ENCODE peak calls at places on chromosomes 16 and 17, in four cellular contexts. S is K562, G is HepG2, B is GM12878. O is an unnamed sample.

GRCh38 chr17:64073771-64074703 is 53.6 kb upstream of the ICAM2 start:
- DNase-seq in S (no peak), G (no peak), B (peak), O (no peak)

GRCh38 chr16:3780570-3780969 is 63.2 kb upstream of the TRAP1 start:
- DNase-seq in S (no peak), G (no peak), B (no peak), O (no peak)

GRCh38 chr17:41547378-41547841 is 19.3 kb upstream of the KRT19 start:
- DNase-seq in S (no peak), G (no peak), B (no peak), O (no peak)

GRCh38 chr17:39239640-39240314 is 14.0 kb upstream of the STAC2 start:
- DNase-seq in S (peak), G (peak), B (no peak), O (peak)

GRCh38 chr17:50956750-50957523 is 90.8 kb upstream of the TOB1 start:
- DNase-seq in S (peak), G (peak), B (no peak), O (peak)

GRCh38 chr16:17246577-17246885 is 224.2 kb downstream of the XYLT1 start:
- DNase-seq in S (no peak), G (no peak), B (no peak), O (no peak)

GRCh38 chr16:75477680-75478473 is 13.4 kb upstream of the TMEM170A start:
- DNase-seq in S (no peak), G (no peak), B (no peak), O (no peak)

GRCh38 chr16:23254338-23254737 is 47.8 kb upstream of the SCNN1B start:
- DNase-seq in S (no peak), G (no peak), B (no peak), O (no peak)

GRCh38 chr16:31145398-31145990 is 4.4 kb downstream of the PRSS36 start:
- DNase-seq in S (no peak), G (peak), B (no peak), O (no peak)

GRCh38 chr16:89564476-89565255 is 4.2 kb downstream of the RPL13 start:
- DNase-seq in S (no peak), G (peak), B (no peak), O (peak)

GRCh38 chr17:79306688-79307323 is 232.2 kb downstream of the ENGASE start:
- DNase-seq in S (no peak), G (no peak), B (no peak), O (no peak)

GRCh38 chr17:57092171-57092570 is 7.1 kb downstream of the AKAP1 start:
- DNase-seq in S (no peak), G (no peak), B (no peak), O (no peak)

GRCh38 chr16:66406534-66407368 is 20.3 kb upstream of the BEAN1 start:
- DNase-seq in S (peak), G (peak), B (no peak), O (peak)

GRCh38 chr17:52143536-52143935 is 15.0 kb downstream of the CA10 start:
- DNase-seq in S (no peak), G (no peak), B (no peak), O (no peak)

GRCh38 chr17:82440991-82441627 is 9.4 kb downstream of the CYBC1 start:
- DNase-seq in S (no peak), G (no peak), B (no peak), O (no peak)

GRCh38 chr17:73827627-73828241 is 183.5 kb upstream of the SDK2 start:
- DNase-seq in S (no peak), G (peak), B (no peak), O (peak)

GRCh38 chr16:26963109-26963508 is 103.6 kb upstream of the C16orf82 start:
- DNase-seq in S (peak), G (peak), B (no peak), O (peak)

GRCh38 chr17:36931697-36932382 is 5.4 kb upstream of the LHX1 start:
- DNase-seq in S (no peak), G (no peak), B (no peak), O (no peak)

GRCh38 chr16:79525132-79525531 is 75.4 kb downstream of the MAF start:
- DNase-seq in S (no peak), G (no peak), B (no peak), O (no peak)

GRCh38 chr17:38344127-38344745 is 480 bp upstream of the GPR179 start:
- DNase-seq in S (no peak), G (no peak), B (no peak), O (no peak)

GRCh38 chr17:36674278-36674650 is 72.9 kb downstream of the MRM1 start:
- DNase-seq in S (no peak), G (no peak), B (no peak), O (no peak)

GRCh38 chr16:49503242-49504022 is 129.8 kb downstream of the C16orf78 start:
- DNase-seq in S (no peak), G (no peak), B (no peak), O (no peak)

GRCh38 chr16:48829911-48830310 is 219.9 kb upstream of the N4BP1 start:
- DNase-seq in S (no peak), G (no peak), B (no peak), O (no peak)

GRCh38 chr16:58267524-58268243 is 27.1 kb downstream of the PRSS54 start:
- DNase-seq in S (no peak), G (no peak), B (no peak), O (no peak)

GRCh38 chr16:10871157-10871991 is 5.6 kb upstream of the CIITA start:
- DNase-seq in S (no peak), G (peak), B (peak), O (no peak)

GRCh38 chr16:1425616-1426370 is 5.1 kb upstream of the PERCC1 start:
- DNase-seq in S (no peak), G (no peak), B (no peak), O (no peak)

GRCh38 chr16:70740919-70741778 is 55.3 kb upstream of the MTSS2 start:
- DNase-seq in S (no peak), G (no peak), B (no peak), O (no peak)

GRCh38 chr17:39123627-39124026 is 27.8 kb downstream of the PLXDC1 start:
- DNase-seq in S (no peak), G (no peak), B (no peak), O (no peak)

GRCh38 chr16:56774009-56774408 is 44.1 kb downstream of the NUP93 start:
- DNase-seq in S (no peak), G (no peak), B (no peak), O (no peak)

DNA sequence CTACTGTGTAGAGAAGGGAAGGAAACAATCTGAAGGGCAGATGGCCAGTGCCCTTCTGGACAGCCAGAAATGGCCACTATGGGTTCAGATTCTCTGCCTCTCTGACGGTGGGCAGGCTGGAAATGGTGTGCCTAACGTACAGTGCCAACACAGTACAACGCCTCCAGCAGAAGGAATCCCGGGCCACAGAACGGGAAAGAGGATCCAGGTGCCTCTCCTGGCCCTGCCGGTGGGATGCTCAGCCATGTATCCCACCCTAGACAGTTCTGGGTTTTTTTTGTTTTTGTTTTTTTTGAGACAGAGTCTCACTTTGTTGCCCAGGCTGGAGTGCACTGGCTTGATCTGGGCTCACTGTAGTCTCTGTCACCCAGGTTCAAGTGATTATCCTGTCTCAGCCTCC is 71.5 kb downstream of the SLC5A11 start:
- DNase-seq in S (no peak), G (no peak), B (no peak), O (no peak)
- TF ChIP-seq CBX5 in S (no peak), G (no peak), B (no peak), O (no peak)

GRCh38 chr16:68377221-68377620 is 66.4 kb downstream of the PRMT7 start:
- DNase-seq in S (no peak), G (no peak), B (no peak), O (no peak)

GRCh38 chr16:68374251-68374805 is 63.5 kb downstream of the PRMT7 start:
- DNase-seq in S (no peak), G (no peak), B (no peak), O (no peak)

GRCh38 chr16:68376590-68376989 is 65.8 kb downstream of the PRMT7 start:
- DNase-seq in S (no peak), G (no peak), B (no peak), O (no peak)

GRCh38 chr16:68374961-68375660 is 64.3 kb downstream of the PRMT7 start:
- DNase-seq in S (no peak), G (no peak), B (no peak), O (no peak)

DNA sequence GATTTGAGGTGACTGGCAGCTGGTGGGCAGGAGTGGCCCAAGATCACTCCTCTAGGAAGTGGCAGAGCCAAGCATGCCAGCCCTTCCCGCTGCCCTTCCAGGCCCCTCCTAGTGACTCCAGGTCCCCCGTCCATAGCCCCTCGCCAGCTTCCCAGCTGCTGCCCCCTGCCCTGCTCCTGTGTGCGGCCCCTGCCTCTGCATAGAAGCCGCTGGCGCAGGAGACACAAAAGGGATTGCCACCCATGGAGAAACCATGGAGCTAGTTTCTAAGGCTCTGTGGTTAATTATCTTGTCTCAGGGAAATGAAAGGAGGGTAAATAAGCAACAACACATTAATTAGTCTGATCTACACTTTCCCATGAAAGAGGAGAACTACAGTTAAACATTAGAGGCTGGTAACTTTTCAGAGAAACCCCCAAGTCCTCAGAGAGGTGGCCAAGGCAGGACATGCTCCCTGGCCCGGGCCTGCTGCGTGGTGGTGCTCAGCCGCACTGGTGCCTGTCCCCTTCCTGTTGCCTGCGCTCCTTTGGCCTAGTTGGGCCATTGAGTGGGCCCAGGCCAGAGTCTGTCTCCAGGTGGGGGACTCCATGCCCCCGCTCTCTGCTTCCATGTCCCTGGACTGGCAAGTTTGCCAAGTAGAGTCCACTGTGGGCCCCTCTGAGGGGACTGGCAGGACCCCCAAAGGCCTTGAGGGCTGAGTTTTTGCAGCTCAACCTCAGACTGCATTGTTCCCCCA is 65.2 kb downstream of the PRMT7 start:
- DNase-seq in S (no peak), G (no peak), B (no peak), O (no peak)
- TF ChIP-seq KDM1A in S (no peak), G (no peak), B (no peak), O (no peak)

GRCh38 chr16:9012848-9013507 is 49.3 kb upstream of the USP7 start:
- DNase-seq in S (peak), G (no peak), B (no peak), O (peak)

GRCh38 chr16:9007177-9007794 is 43.6 kb upstream of the USP7 start:
- DNase-seq in S (peak), G (no peak), B (no peak), O (no peak)

GRCh38 chr16:9004183-9004582 is 40.5 kb upstream of the USP7 start:
- DNase-seq in S (no peak), G (no peak), B (no peak), O (no peak)

GRCh38 chr16:9012330-9012729 is 48.6 kb upstream of the USP7 start:
- DNase-seq in S (no peak), G (no peak), B (no peak), O (no peak)

GRCh38 chr16:9008335-9009260 is 44.9 kb upstream of the USP7 start:
- DNase-seq in S (peak), G (peak), B (peak), O (peak)
- TF ChIP-seq CBX5 in S (no peak), G (peak), B (no peak), O (no peak)

GRCh38 chr17:3260600-3260999 is 37.6 kb downstream of the OR3A1 start:
- DNase-seq in S (no peak), G (no peak), B (no peak), O (no peak)
- TF ChIP-seq KDM1A in S (no peak), G (no peak), B (no peak), O (no peak)

O was measured in H1.